ENCODE peak calls at places on chromosomes 11 and 22, in ten cellular contexts. E, O, S, N, Y, F, M, P, D and L are unnamed samples.

GRCh38 chr22:19064354-19065054 is 57.7 kb downstream of the DGCR2 start:
- DNase-seq in P (no peak), Y (no peak), D (no peak), E (no peak), F (no peak), N (peak; percentile 62), M (no peak), S (no peak), O (no peak), L (no peak)

GRCh38 chr11:8403310-8403709 is 139.6 kb upstream of the LMO1 start:
- DNase-seq in D (no peak), N (no peak), S (no peak), F (no peak), P (no peak), Y (peak; percentile 22), E (no peak), M (no peak), O (no peak), L (no peak)

GRCh38 chr11:68810164-68810563 is 31.6 kb downstream of the CPT1A start:
- DNase-seq in E (no peak), M (peak; percentile 81), S (peak; percentile 54), P (peak; percentile 80), F (no peak), D (no peak), O (no peak), N (peak; percentile 83), Y (no peak), L (peak; percentile 86)

GRCh38 chr11:130912552-130912951 is 3.7 kb downstream of the SNX19 start:
- DNase-seq in M (no peak), N (no peak), D (no peak), Y (no peak), O (no peak), P (no peak), F (no peak), E (no peak), S (no peak), L (no peak)

GRCh38 chr11:115170133-115170815 is 333.9 kb downstream of the CADM1 start:
- DNase-seq in P (no peak), D (peak; percentile 20), N (no peak), F (no peak), O (peak; percentile 33), S (no peak), Y (peak; percentile 30), M (no peak), E (no peak), L (peak; percentile 49)

GRCh38 chr11:87589082-87589481 is 551.3 kb downstream of the TMEM135 start:
- DNase-seq in M (no peak), D (no peak), P (no peak), F (no peak), Y (no peak), O (no peak), E (no peak), S (no peak), N (no peak), L (no peak)

GRCh38 chr22:45548991-45549736 is 46.5 kb downstream of the FBLN1 start:
- DNase-seq in M (peak; percentile 42), P (no peak), D (no peak), E (peak; percentile 78), F (peak; percentile 54), O (peak; percentile 71), Y (peak; percentile 45), S (peak; percentile 46), N (peak; percentile 92), L (no peak)

GRCh38 chr11:64076764-64077163 is 41.0 kb downstream of the FLRT1 start:
- DNase-seq in F (no peak), S (no peak), Y (no peak), M (no peak), D (no peak), E (no peak), P (no peak), O (no peak), N (no peak), L (no peak)

GRCh38 chr22:33853200-33854097 is 66.8 kb downstream of the LARGE1 start:
- DNase-seq in N (peak; percentile 81), F (peak; percentile 63), S (peak; percentile 85), Y (peak; percentile 90), O (peak; percentile 47), M (peak; percentile 60), P (peak; percentile 73), E (peak; percentile 48), D (no peak), L (no peak)

GRCh38 chr11:61716478-61717285 is 35.8 kb upstream of the MYRF start:
- DNase-seq in P (no peak), F (no peak), S (no peak), M (no peak), O (no peak), N (no peak), E (no peak), D (no peak), Y (peak; percentile 78), L (no peak)

GRCh38 chr11:12950681-12951080 is 58.4 kb upstream of the RASSF10 start:
- DNase-seq in D (no peak), S (no peak), Y (no peak), F (no peak), N (no peak), E (no peak), P (no peak), O (no peak), M (no peak), L (no peak)

GRCh38 chr11:127632546-127632945 is 632.0 kb upstream of the KIRREL3 start:
- DNase-seq in E (no peak), M (no peak), Y (no peak), S (no peak), N (no peak), F (no peak), D (no peak), P (no peak), O (no peak), L (no peak)

GRCh38 chr22:18968011-18968749 is 32.1 kb upstream of the PRODH start:
- DNase-seq in F (peak; percentile 49), M (no peak), S (no peak), E (no peak), P (peak; percentile 75), N (no peak), O (no peak), Y (peak; percentile 44), D (no peak), L (no peak)

GRCh38 chr11:68525930-68526329 is 65.4 kb downstream of the PPP6R3 start:
- DNase-seq in M (no peak), F (no peak), P (no peak), E (no peak), N (no peak), O (no peak), D (no peak), Y (no peak), S (no peak), L (no peak)

DNA sequence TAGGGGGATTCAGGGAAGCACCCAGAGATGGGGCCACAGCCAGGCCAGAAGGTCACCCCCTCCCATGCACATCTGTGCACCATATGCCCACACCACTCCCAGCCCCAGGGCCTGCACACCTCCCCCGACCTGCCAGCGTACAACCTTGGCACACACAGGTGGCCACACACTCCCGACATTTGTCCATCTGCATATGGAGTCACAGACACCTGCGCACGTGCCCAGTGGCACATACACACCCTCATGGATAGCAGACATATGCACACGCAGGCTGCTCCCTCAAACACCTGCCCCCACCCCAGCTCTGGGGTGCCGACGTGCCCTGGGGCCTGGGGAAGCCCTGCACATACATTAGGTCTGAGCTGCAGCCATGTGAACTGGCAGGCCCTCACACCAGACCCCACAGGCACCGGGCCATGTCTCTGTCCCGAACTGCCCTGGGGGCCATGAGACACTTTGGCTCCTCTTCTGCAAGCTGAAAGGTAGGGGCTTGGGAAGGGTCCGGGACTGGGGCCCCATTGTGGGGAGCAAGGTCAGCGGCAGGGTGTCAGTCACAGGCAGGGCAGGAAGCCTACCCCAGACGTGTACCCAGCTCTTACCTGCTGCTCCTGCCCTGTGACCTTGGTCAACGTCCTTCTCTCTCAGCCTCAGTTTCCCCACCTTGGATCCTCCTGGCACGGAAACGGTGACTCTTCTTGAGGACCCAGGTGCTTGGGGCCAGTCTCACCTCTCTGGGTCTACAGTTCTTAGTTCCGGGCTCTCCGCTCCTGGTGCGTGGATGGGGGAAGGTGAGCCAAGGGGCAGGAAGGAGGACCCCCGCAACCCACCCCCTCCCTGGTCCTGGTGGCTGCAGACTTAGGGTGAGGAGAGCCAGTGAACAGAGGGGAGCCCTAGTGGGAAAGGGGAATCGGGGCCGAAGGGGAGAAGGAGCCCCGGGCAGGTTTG is 582 bp upstream of the CABP7 start:
- DNase-seq in Y (no peak), M (no peak), S (no peak), O (no peak), D (no peak), F (no peak), E (no peak), P (no peak), N (no peak), L (peak; percentile 48)
- H3K4me3 ChIP-seq in Y (no peak overlapping the region), M (no peak overlapping the region), S (peak overlapping the region; percentile 32), O (no peak overlapping the region), D (no peak overlapping the region), F (no peak overlapping the region), E (no peak overlapping the region), P (no peak overlapping the region), N (peak overlapping the region; percentile 9), L (peak overlapping the region; percentile 46)

GRCh38 chr11:57474751-57475115 is 14.4 kb downstream of the RTN4RL2 start:
- DNase-seq in F (no peak), M (no peak), N (no peak), S (no peak), P (no peak), Y (peak; percentile 43), E (no peak), D (no peak), O (no peak), L (no peak)
- H3K4me3 ChIP-seq in F (no peak overlapping the region), M (no peak overlapping the region), N (no peak overlapping the region), S (no peak overlapping the region), P (no peak overlapping the region), Y (peak overlapping the region; percentile 17), E (no peak overlapping the region), D (no peak overlapping the region), O (no peak overlapping the region), L (no peak overlapping the region)

GRCh38 chr22:37258810-37259472 is 14.9 kb upstream of the RAC2 start:
- DNase-seq in O (no peak), N (no peak), S (no peak), P (no peak), F (peak; percentile 35), E (no peak), D (no peak), M (no peak), Y (no peak), L (no peak)
- H3K4me3 ChIP-seq in O (no peak overlapping the region), N (no peak overlapping the region), S (no peak overlapping the region), P (no peak overlapping the region), F (no peak overlapping the region), E (no peak overlapping the region), D (no peak overlapping the region), M (no peak overlapping the region), Y (no peak overlapping the region), L (peak overlapping the region; percentile 43)

DNA sequence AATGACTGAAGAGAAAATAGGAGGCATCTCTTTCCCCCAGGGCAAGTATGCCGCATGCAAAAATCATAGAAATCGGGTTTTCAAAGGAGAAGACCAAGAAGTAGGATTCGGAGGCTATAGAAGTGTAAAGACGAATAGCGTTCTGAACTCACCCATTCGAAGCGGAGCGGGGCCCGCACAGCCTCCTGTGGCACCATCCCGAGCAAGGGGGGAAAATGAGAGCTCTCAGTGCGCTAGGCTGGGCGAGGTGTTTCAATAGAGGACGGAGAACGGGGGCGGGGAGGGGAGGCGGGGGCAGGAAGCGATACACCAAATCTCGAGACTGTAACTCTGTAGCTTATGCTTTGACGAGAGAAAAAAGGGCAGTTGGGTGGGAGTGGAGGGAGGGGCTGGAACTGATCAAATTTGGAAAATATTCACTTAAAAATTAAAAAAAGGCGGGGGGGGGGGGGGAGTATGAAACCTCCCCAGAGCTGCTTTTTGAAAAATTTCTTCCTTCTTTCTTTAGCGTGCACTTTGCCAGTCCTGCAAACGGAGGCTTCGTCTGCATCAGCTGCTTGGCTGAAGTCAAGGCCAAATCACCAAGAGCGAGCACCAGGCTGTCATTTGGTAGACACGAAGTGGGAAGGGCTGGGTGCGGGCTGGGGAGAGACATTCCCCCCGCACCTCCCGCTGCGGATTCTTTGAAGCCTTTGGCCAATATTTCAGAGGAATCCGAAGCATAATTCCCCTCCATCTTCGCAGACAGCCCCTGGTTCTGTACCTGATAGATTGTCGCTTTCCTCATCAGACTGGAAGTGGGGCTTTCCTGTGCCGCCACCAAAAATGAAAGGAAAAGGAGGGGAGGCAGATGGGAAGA is 15.6 kb downstream of the BLID start:
- DNase-seq in D (no peak), F (no peak), P (peak; percentile 60), S (no peak), N (peak; percentile 86), O (peak; percentile 82), Y (no peak), E (peak; percentile 69), M (peak; percentile 63), L (peak; percentile 33)
- H3K4me3 ChIP-seq in D (no peak overlapping the region), F (peak overlapping the region; percentile 27), P (peak overlapping the region; percentile 33), S (peak overlapping the region; percentile 47), N (peak overlapping the region; percentile 68), O (peak overlapping the region; percentile 58), Y (no peak overlapping the region), E (peak overlapping the region; percentile 64), M (peak overlapping the region; percentile 72), L (peak overlapping the region; percentile 68)